ENCODE peak calls at places on chromosomes 4 and X, in seven cellular contexts. F is stomach, J is fibroblast of lung, X is neuronal stem cell, U is psoas muscle, R is Karpas-422, M is cardiac muscle cell. O is an unnamed sample. For H3K4me1 and H3K27me3, the result is how much of the 10 kb centered on the place peaks cover.

GRCh38 chr4:96131186-96131585 is 291.3 kb downstream of the PDHA2 start:
- DNase-seq in J (peak), F (no peak), R (no peak), U (no peak), M (peak), X (no peak), O (no peak)

GRCh38 chrX:105821471-105822081 is 763 bp upstream of the NRK start:
- DNase-seq in R (no peak), F (no peak), M (peak), X (no peak), J (peak), U (no peak), O (no peak)

GRCh38 chr4:38314663-38315062 is 349.3 kb upstream of the KLF3 start:
- DNase-seq in J (no peak), R (no peak), F (peak), U (no peak), M (no peak), X (no peak), O (no peak)

GRCh38 chr4:143178923-143179322 is 5.8 kb upstream of the USP38 start:
- DNase-seq in U (no peak), J (no peak), R (no peak), X (no peak), M (no peak), F (no peak), O (no peak)

GRCh38 chrX:64885850-64886249 is 90.4 kb downstream of the ZC4H2 start:
- DNase-seq in U (no peak), J (no peak), X (no peak), R (peak), F (no peak), M (no peak), O (no peak)

GRCh38 chrX:110992611-110993010 is 103.4 kb upstream of the PAK3 start:
- DNase-seq in J (peak), M (peak), R (peak), F (peak), X (peak), U (no peak), O (peak)

GRCh38 chrX:16319929-16320328 is 152.6 kb downstream of the MAGEB17 start:
- DNase-seq in M (no peak), F (no peak), X (no peak), U (no peak), R (no peak), J (peak), O (no peak)

GRCh38 chr4:89312066-89312465 is 4.5 kb upstream of the GPRIN3 start:
- DNase-seq in U (no peak), J (peak), F (no peak), X (no peak), R (no peak), M (peak), O (no peak)

GRCh38 chr4:124499266-124499665 is 213.3 kb downstream of the ANKRD50 start:
- DNase-seq in X (peak), U (no peak), R (no peak), M (peak), J (peak), F (no peak), O (no peak)

GRCh38 chr4:126018274-126018673 is 703.5 kb downstream of the FAT4 start:
- DNase-seq in U (no peak), X (no peak), M (no peak), F (no peak), J (no peak), R (no peak), O (no peak)

GRCh38 chr4:151853034-151853433 is 92.2 kb upstream of the GATB start:
- DNase-seq in X (no peak), U (no peak), J (no peak), M (no peak), R (no peak), F (no peak), O (no peak)

GRCh38 chr4:84582988-84583870 is at the start of gene CDS1:
- DNase-seq in X (no peak), U (peak), M (no peak), F (peak), R (no peak), J (no peak), O (peak)

GRCh38 chrX:46967547-46967946 is 55.3 kb downstream of the JADE3 start:
- DNase-seq in X (no peak), M (no peak), R (no peak), U (no peak), J (no peak), F (no peak), O (no peak)

GRCh38 chr4:157700898-157701694 is 471.7 kb downstream of the GASK1B start:
- DNase-seq in X (no peak), F (no peak), U (no peak), M (peak), J (peak), R (no peak), O (no peak)
- H3K27ac ChIP-seq in X (no peak), F (no peak), U (no peak), M (no peak), J (no peak), R (no peak), O (no peak)

DNA sequence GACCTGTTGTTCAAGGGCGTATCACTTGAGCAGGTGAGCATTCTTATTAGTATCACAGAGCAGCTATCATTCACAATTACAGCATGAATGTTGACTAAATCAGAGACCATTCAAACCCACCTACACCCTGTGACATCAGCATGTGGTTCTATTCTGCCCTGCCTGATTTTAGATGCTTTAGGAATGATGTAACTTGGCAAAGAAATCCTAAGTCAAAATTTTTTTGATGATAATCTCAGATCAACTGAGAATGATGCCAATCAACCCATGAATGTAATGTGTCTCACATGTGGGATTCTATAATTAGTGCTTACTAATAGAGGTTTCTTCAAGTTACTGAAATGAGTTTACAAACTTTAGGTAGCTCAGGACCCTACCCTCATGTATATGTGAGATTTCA is 13.4 kb upstream of the CHIC2 start:
- DNase-seq in R (no peak), U (no peak), X (no peak), J (peak), M (no peak), F (no peak), O (no peak)
- H3K4me1 ChIP-seq in R (under half), U (under half), X (under half), J (under half), M (under half), F (under half), O (under half)

DNA sequence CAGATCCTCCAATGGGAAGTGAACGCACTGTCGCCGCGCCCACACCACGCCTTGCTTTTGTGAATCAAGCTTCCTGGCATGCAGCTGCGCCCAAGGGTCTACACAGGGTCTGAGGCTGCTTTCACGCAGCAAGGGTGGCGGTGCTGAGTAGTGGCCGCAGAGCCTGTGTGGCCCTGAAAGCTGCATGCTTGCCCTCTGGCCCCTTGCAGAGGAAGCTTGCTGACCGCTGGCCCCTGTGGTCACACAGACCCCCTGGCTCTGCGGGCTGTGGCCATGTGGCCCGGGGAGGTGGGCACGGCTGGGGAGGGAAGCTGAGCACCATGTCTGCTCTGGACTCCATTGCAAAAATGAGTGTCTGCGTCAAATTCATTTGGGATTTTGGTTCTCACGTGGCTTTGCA is 8.8 kb downstream of the DOK7 start:
- DNase-seq in M (no peak), R (no peak), U (peak), J (no peak), F (no peak), X (no peak), O (no peak)
- H3K27me3 ChIP-seq in M (under half), R (under half), U (under half), J (under half), F (under half), X (under half), O (under half)

DNA sequence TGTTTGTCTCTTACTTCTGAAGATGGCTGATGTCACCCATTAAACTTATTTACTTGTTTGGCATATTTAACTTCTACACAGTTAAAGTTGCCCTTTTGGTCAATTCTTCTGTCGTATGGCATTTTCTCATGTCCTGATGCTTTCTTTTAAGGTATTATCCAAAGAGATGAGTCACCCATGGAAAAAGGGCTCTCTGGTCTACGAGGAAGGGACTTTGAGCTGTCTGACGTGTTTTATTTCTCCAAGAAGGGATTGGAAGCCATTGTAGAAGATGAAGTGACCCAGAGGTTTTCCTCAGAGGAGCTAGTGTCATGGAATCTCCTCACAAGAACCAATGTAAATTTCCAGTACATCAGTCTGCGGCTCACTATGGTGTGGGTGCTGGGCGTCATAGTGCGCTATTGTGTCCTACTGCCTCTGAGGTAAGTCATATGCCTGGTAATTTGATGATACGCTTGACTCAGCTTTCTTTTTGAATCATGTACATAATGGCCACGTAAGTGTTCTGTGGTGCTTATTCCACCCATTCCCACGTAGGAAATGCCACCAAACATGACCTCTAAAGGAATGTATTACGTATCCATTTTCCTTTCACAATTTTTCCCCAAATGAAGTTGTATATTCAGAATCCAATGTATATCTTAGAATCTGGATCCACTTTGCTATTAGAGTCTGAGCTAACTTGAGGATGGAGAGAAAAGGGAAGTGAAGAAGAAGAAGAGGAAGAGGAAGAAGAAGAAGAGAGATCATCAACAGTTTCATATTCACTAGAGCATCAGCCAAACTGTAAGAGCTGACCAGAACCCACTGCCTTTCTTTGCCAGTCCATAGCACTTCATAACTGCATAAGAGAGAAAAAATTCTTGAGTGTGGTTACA is 45.7 kb downstream of the GPAT3 start:
- DNase-seq in M (no peak), R (peak), J (peak), X (no peak), U (no peak), F (no peak), O (no peak)
- H3K27ac ChIP-seq in M (no peak), R (no peak), J (no peak), X (no peak), U (peak), F (no peak), O (no peak)

GRCh38 chr4:109801099-109801789 is 555 bp downstream of the CFI start:
- DNase-seq in U (no peak), J (no peak), R (no peak), M (peak), X (no peak), F (no peak), O (no peak)
- H3K4me1 ChIP-seq in U (under half), J (under half), R (under half), M (under half), X (under half), F (under half), O (under half)

DNA sequence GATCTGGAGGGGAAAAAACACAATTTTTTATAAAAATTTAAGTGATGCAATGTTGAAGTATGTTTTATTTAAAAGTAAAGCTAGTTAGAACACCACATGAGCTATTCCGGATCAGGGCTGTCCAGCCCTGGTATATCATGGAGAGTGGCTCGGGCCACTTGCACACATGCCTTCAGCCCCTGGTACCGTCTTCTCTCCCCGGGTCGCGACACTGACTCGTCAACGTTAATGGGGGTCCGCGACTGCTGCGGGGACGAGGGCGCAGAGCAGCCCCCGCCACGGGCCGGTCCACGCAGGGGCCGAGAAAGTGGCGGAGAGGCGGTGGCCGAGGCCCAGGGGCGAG is 204.7 kb downstream of the TENM3 start:
- DNase-seq in J (peak), F (no peak), R (no peak), U (no peak), M (peak), X (no peak), O (no peak)
- H3K27me3 ChIP-seq in J (under half), F (half or more), R (under half), U (under half), M (under half), X (under half), O (under half)

O was measured in effector memory CD4-positive, alpha-beta T cell.